ENCODE peak calls at places on chromosomes 5 and 9, in six cellular contexts. Z is HFFc6, I is epithelial cell of proximal tubule, E is cardiac fibroblast, W is GM13976, B is WTC11. U is an unnamed sample.

GRCh38 chr5:125874717-125875116 is 548.5 kb upstream of the GRAMD2B start:
- DNase-seq in B (peak), I (no peak), W (no peak), E (no peak), Z (no peak), U (no peak)

GRCh38 chr5:13536921-13537320 is 407.6 kb downstream of the DNAH5 start:
- DNase-seq in B (no peak), I (no peak), W (no peak), E (no peak), Z (peak), U (no peak)

GRCh38 chr9:87497080-87497603 is 525 bp upstream of the DAPK1 start:
- DNase-seq in I (no peak), W (no peak), B (no peak), E (no peak), Z (no peak), U (no peak)

GRCh38 chr5:179326176-179326997 is 18.9 kb downstream of the ADAMTS2 start:
- DNase-seq in E (peak), W (no peak), I (no peak), B (peak), Z (peak), U (no peak)

GRCh38 chr5:31783246-31783645 is 144.3 kb downstream of the PDZD2 start:
- DNase-seq in Z (no peak), I (no peak), B (no peak), E (no peak), W (no peak), U (no peak)

GRCh38 chr9:8718121-8718725 is 918.6 kb upstream of the DMAC1 start:
- DNase-seq in I (no peak), W (no peak), B (no peak), Z (no peak), E (peak), U (no peak)

GRCh38 chr5:132470596-132470995 is 20.0 kb downstream of the IRF1 start:
- DNase-seq in W (no peak), B (no peak), I (no peak), E (no peak), Z (no peak), U (no peak)

GRCh38 chr5:10601246-10602030 is 37.6 kb downstream of the ANKRD33B start:
- DNase-seq in E (peak), I (no peak), Z (peak), B (no peak), W (no peak), U (peak)

GRCh38 chr5:135821061-135821781 is 13.2 kb upstream of the SLC25A48 start:
- DNase-seq in W (no peak), B (no peak), I (no peak), Z (no peak), E (no peak), U (no peak)

GRCh38 chr9:98801969-98802371 is 5.5 kb upstream of the GALNT12 start:
- DNase-seq in I (no peak), E (no peak), B (no peak), Z (no peak), W (no peak), U (no peak)

GRCh38 chr5:132257131-132258101 is at the start of gene PDLIM4:
- DNase-seq in E (peak), I (no peak), Z (no peak), W (peak), B (peak), U (no peak)

GRCh38 chr9:5635390-5635789 is 6.5 kb downstream of the RIC1 start:
- DNase-seq in B (no peak), Z (no peak), E (no peak), I (no peak), W (no peak), U (no peak)

GRCh38 chr9:111622626-111623025 is 8.5 kb upstream of the DNAJC25 start:
- DNase-seq in I (no peak), B (no peak), W (no peak), E (peak), Z (peak), U (peak)

GRCh38 chr5:103114440-103114839 is 5.5 kb downstream of the GIN1 start:
- DNase-seq in Z (no peak), I (no peak), W (no peak), B (no peak), E (no peak), U (no peak)

GRCh38 chr5:129461816-129462396 is 1.8 kb downstream of the ADAMTS19 start:
- DNase-seq in W (peak), Z (no peak), I (no peak), E (no peak), B (no peak), U (no peak)

GRCh38 chr5:146344155-146345118 is 5.8 kb downstream of the POU4F3 start:
- DNase-seq in B (peak), Z (no peak), W (no peak), I (no peak), E (peak), U (no peak)

GRCh38 chr5:31100781-31101180 is 92.7 kb upstream of the CDH6 start:
- DNase-seq in Z (no peak), B (no peak), W (no peak), E (no peak), I (no peak), U (no peak)

GRCh38 chr5:9479361-9479760 is 66.5 kb downstream of the SEMA5A start:
- DNase-seq in B (no peak), I (no peak), Z (peak), W (no peak), E (peak), U (no peak)

GRCh38 chr5:26805076-26805475 is 233.3 kb downstream of the CDH9 start:
- DNase-seq in W (no peak), Z (no peak), B (no peak), I (no peak), E (no peak), U (no peak)

GRCh38 chr5:134902071-134902801 is 2.7 kb upstream of the PCBD2 start:
- DNase-seq in I (no peak), E (no peak), Z (peak), B (no peak), W (peak), U (no peak)

GRCh38 chr5:14204785-14205321 is 61.7 kb downstream of the TRIO start:
- DNase-seq in I (peak), Z (peak), B (no peak), E (peak), W (no peak), U (peak)

GRCh38 chr9:88969646-88970373 is 21.5 kb upstream of the S1PR3 start:
- DNase-seq in Z (no peak), W (no peak), I (no peak), B (no peak), E (no peak), U (no peak)

GRCh38 chr9:131693651-131694597 is 46.0 kb downstream of the RAPGEF1 start:
- DNase-seq in W (no peak), E (no peak), B (no peak), I (no peak), Z (no peak), U (no peak)

GRCh38 chr9:93295456-93296076 is 111.6 kb downstream of the WNK2 start:
- DNase-seq in I (no peak), Z (no peak), E (no peak), W (peak), B (no peak), U (no peak)

GRCh38 chr9:88400021-88400420 is 11.8 kb downstream of the SPIN1 start:
- DNase-seq in I (no peak), W (no peak), B (no peak), E (peak), Z (peak), U (no peak)

GRCh38 chr5:57445715-57446037 is 36.9 kb downstream of the ACTBL2 start:
- DNase-seq in E (peak), W (no peak), B (no peak), I (no peak), Z (no peak), U (no peak)

GRCh38 chr9:764986-765385 is 76.5 kb upstream of the DMRT1 start:
- DNase-seq in B (no peak), E (no peak), I (no peak), W (no peak), Z (no peak), U (no peak)

GRCh38 chr5:141906517-141906916 is 17.2 kb upstream of the DELE1 start:
- DNase-seq in Z (no peak), I (no peak), B (no peak), E (no peak), W (no peak), U (no peak)

GRCh38 chr9:80948876-80949275 is 740.5 kb downstream of the TLE1 start:
- DNase-seq in W (no peak), E (no peak), I (no peak), B (no peak), Z (no peak), U (no peak)

GRCh38 chr5:32494827-32495226 is 50.3 kb upstream of the ZFR start:
- DNase-seq in Z (no peak), E (no peak), B (no peak), W (no peak), I (no peak), U (no peak)

GRCh38 chr5:66810747-66811355 is 214.7 kb downstream of the MAST4 start:
- DNase-seq in I (no peak), B (no peak), W (no peak), Z (no peak), E (no peak), U (no peak)

GRCh38 chr5:66808663-66809062 is 212.5 kb downstream of the MAST4 start:
- DNase-seq in E (no peak), W (no peak), Z (no peak), I (no peak), B (no peak), U (no peak)

GRCh38 chr5:66805514-66806430 is 209.6 kb downstream of the MAST4 start:
- DNase-seq in Z (no peak), E (no peak), W (no peak), I (no peak), B (no peak), U (no peak)

GRCh38 chr5:66810151-66810550 is 214.0 kb downstream of the MAST4 start:
- DNase-seq in W (no peak), I (no peak), E (no peak), Z (no peak), B (no peak), U (no peak)

GRCh38 chr5:66807743-66808142 is 211.6 kb downstream of the MAST4 start:
- DNase-seq in E (peak), W (no peak), I (no peak), Z (peak), B (no peak), U (no peak)
- TF ChIP-seq CTCF in E (peak), W (no peak), I (peak), Z (peak), B (no peak), U (no peak)

GRCh38 chr5:140041492-140042421 is 1.3 kb downstream of the NRG2 start:
- DNase-seq in W (peak), B (peak), I (no peak), Z (peak), E (peak), U (peak)
- TF ChIP-seq CTCF in W (no peak), B (no peak), I (no peak), Z (no peak), E (no peak), U (no peak)

GRCh38 chr9:133396952-133397351 is 20.8 kb downstream of the STKLD1 start:
- DNase-seq in Z (no peak), E (peak), I (no peak), W (no peak), B (peak), U (no peak)
- TF ChIP-seq CTCF in Z (peak), E (peak), I (peak), W (peak), B (peak), U (no peak)

DNA sequence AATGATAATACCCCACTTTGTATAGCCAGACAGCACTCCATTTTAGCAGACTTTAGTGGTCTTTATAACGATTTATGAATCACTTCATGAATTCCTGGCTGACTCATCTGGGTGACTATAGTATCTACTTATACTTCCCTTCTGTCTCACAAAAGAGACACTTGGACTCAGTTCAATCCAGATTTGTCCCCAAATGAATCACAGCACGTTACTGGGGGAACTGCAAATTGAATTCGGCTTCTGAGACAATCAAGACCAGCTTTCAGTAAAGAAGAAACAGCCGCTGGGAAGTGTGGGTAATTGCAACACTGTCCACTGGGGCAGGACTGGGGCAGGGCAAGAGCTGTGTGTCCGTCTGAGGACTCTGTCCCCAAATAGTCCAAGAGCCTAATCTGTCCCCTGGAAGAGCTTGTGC is 337.3 kb upstream of the RFX3 start:
- DNase-seq in Z (peak), W (no peak), I (no peak), B (no peak), E (peak), U (no peak)
- TF ChIP-seq CTCF in Z (peak), W (no peak), I (peak), B (no peak), E (peak), U (no peak)

GRCh38 chr5:148912714-148913398 is 86.4 kb downstream of the ADRB2 start:
- DNase-seq in I (peak), Z (peak), E (peak), B (peak), W (no peak), U (no peak)
- TF ChIP-seq CTCF in I (peak), Z (peak), E (peak), B (peak), W (no peak), U (no peak)

U was measured in lung.